ENCODE peak calls at places on chromosomes 1 and 21, in seven cellular contexts. V, J, Z, O, Q, X and Y are unnamed samples. For H3K27me3 and H3K4me1, the result is how much of the 10 kb centered on the place peaks cover.

GRCh38 chr1:170305777-170306299 is 160.1 kb downstream of the NTMT2 start:
- DNase-seq in Q (no peak), Z (no peak), O (peak), J (no peak), X (no peak), V (no peak), Y (no peak)

GRCh38 chr1:235067396-235068154 is 61.1 kb downstream of the TOMM20 start:
- DNase-seq in V (peak), Z (peak), Q (no peak), X (peak), O (peak), J (peak), Y (peak)

GRCh38 chr1:230365723-230366307 is 60.3 kb downstream of the PGBD5 start:
- DNase-seq in O (no peak), Z (no peak), V (no peak), X (no peak), Q (no peak), J (no peak), Y (no peak)

GRCh38 chr1:31154000-31154631 is 85.6 kb downstream of the NKAIN1 start:
- DNase-seq in V (no peak), Q (no peak), J (no peak), X (no peak), O (peak), Z (no peak), Y (no peak)

GRCh38 chr1:86913399-86913895 is 479 bp downstream of the SELENOF start:
- DNase-seq in Z (no peak), O (peak), X (peak), J (no peak), V (peak), Q (no peak), Y (peak)

GRCh38 chr1:43847882-43848281 is 85.7 kb upstream of the ARTN start:
- DNase-seq in Q (no peak), V (no peak), X (no peak), J (no peak), Z (no peak), O (no peak), Y (no peak)

GRCh38 chr21:38277501-38278111 is 20.8 kb downstream of the KCNJ15 start:
- DNase-seq in O (peak), J (no peak), Z (no peak), X (peak), V (peak), Q (no peak), Y (no peak)

GRCh38 chr1:159843459-159843858 is 16.8 kb downstream of the SLAMF8 start:
- DNase-seq in Q (no peak), O (no peak), Z (no peak), J (no peak), X (no peak), V (no peak), Y (no peak)

GRCh38 chr1:175822575-175822974 is 79.2 kb upstream of the TNR start:
- DNase-seq in V (peak), O (peak), Z (no peak), X (peak), Q (no peak), J (no peak), Y (no peak)

GRCh38 chr1:164723296-164723731 is 164.3 kb downstream of the PBX1 start:
- DNase-seq in Z (no peak), X (no peak), J (no peak), O (no peak), V (no peak), Q (no peak), Y (no peak)

GRCh38 chr1:28703629-28704028 is 33.1 kb upstream of the YTHDF2 start:
- DNase-seq in Z (no peak), Q (no peak), X (no peak), O (no peak), V (no peak), J (no peak), Y (no peak)

GRCh38 chr21:38938343-38938742 is 132.6 kb downstream of the ETS2 start:
- DNase-seq in Q (peak), V (peak), X (no peak), J (no peak), O (peak), Z (no peak), Y (no peak)

GRCh38 chr1:75989130-75989529 is 56.9 kb upstream of the ASB17 start:
- DNase-seq in V (no peak), J (no peak), Z (no peak), O (no peak), Q (no peak), X (no peak), Y (no peak)

GRCh38 chr21:23936224-23936623 is 1671.1 kb downstream of the MRPL39 start:
- DNase-seq in Z (no peak), Q (peak), X (peak), V (peak), J (no peak), O (no peak), Y (no peak)

GRCh38 chr1:42639116-42639515 is 19.1 kb upstream of the PPIH start:
- DNase-seq in O (peak), X (peak), Q (no peak), V (peak), J (no peak), Z (no peak), Y (no peak)

GRCh38 chr1:166905930-166906329 is 29.9 kb upstream of the TADA1 start:
- DNase-seq in Q (no peak), X (peak), Z (no peak), V (peak), O (peak), J (no peak), Y (no peak)

GRCh38 chr1:199447906-199448305 is 579.6 kb upstream of the NR5A2 start:
- DNase-seq in J (no peak), O (no peak), V (no peak), Q (no peak), X (peak), Z (no peak), Y (no peak)

GRCh38 chr1:116987256-116987555 is 14.4 kb upstream of the CD101 start:
- DNase-seq in V (no peak), Z (no peak), Q (no peak), X (no peak), O (no peak), J (no peak), Y (peak)

GRCh38 chr1:230306158-230306557 is 120.0 kb downstream of the PGBD5 start:
- DNase-seq in Q (no peak), X (no peak), O (no peak), J (no peak), V (no peak), Z (no peak), Y (no peak)

GRCh38 chr1:221777434-221778072 is 35.7 kb upstream of the DUSP10 start:
- DNase-seq in V (no peak), J (no peak), Q (no peak), X (no peak), O (no peak), Z (no peak), Y (peak)
- H3K27ac ChIP-seq in V (no peak), J (no peak), Q (no peak), X (no peak), O (no peak), Z (no peak), Y (no peak)

GRCh38 chr1:37612186-37612585 is 16.4 kb upstream of the GNL2 start:
- DNase-seq in J (no peak), Q (no peak), X (no peak), Z (no peak), V (no peak), O (no peak), Y (no peak)
- H3K27me3 ChIP-seq in J (under half), Q (under half), X (under half), Z (under half), V (under half), O (under half), Y (under half)

GRCh38 chr1:218421531-218421930 is 76.4 kb downstream of the TGFB2 start:
- DNase-seq in O (peak), Q (no peak), V (no peak), Z (no peak), J (no peak), X (peak), Y (no peak)
- H3K4me1 ChIP-seq in O (under half), Q (under half), V (under half), Z (under half), J (under half), X (under half), Y (under half)

DNA sequence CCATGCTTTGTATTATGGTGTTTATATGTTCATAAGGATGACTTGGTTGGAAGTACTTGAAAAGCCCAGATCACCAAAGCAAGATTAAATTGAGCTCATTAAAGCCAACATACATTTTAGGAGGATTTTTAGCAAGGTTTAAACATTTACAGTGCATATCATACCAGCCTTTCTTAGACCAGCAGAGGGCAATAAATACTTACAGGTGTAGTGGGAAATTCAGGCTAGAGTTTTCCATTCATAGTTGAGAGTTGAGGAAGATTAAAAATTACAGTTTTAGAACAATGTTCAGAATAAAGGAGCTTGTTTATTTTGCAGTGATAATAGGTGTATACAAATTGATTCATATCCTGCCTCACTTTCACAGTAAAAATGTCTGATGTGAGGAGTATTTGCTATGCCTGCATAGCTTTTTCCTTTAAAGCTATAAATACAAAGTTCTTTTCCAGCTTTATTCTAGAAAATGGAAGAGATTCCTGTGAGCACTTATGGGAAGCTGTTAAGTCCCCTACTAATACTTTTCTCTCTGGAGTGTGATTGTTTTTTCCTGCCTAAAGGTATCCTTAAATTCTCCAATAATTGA is 35.3 kb downstream of the DTL start:
- DNase-seq in V (peak), Z (no peak), J (no peak), O (peak), X (peak), Q (peak), Y (peak)
- H3K27ac ChIP-seq in V (no peak), Z (no peak), J (no peak), O (no peak), X (no peak), Q (no peak), Y (no peak)

GRCh38 chr1:119593836-119594235 is 54.2 kb downstream of the ZNF697 start:
- DNase-seq in O (no peak), Q (no peak), J (no peak), V (no peak), X (no peak), Z (no peak), Y (no peak)
- H3K27me3 ChIP-seq in O (under half), Q (under half), J (under half), V (under half), X (under half), Z (under half), Y (under half)

GRCh38 chr1:2209400-2210083 is 15.0 kb upstream of the FAAP20 start:
- DNase-seq in J (peak), O (no peak), V (no peak), X (no peak), Q (no peak), Z (no peak), Y (no peak)
- H3K4me1 ChIP-seq in J (half or more), O (under half), V (half or more), X (half or more), Q (under half), Z (under half), Y (under half)

DNA sequence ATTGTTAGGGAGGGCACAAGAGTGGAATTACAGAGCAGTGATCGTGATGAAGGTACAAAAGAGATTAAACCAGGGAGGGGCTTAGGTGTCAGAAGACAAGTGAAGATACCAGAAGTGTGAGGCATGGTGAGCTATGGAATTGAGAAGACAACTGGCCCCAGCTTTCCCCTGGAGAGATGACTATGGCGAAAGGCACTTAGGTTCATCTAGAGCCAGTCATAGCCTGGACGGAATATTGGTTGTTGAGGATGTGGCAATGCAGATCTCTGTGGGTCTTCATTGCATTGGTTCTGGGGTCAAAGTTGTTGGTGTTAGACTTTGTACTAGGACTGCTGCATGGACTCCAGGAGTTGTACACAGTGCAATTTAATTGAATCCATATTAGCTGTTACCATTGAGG is 115.7 kb downstream of the FASLG start:
- DNase-seq in X (no peak), J (no peak), O (peak), V (no peak), Q (no peak), Z (no peak), Y (no peak)
- H3K27ac ChIP-seq in X (no peak), J (no peak), O (no peak), V (no peak), Q (no peak), Z (no peak), Y (no peak)

GRCh38 chr1:224880593-224881307 is 48.7 kb upstream of the DNAH14 start:
- DNase-seq in X (no peak), Q (no peak), J (no peak), Z (no peak), O (peak), V (no peak), Y (no peak)
- H3K27me3 ChIP-seq in X (under half), Q (under half), J (under half), Z (under half), O (under half), V (under half), Y (under half)

GRCh38 chr1:21317690-21318043 is 27.4 kb upstream of the ECE1 start:
- DNase-seq in J (no peak), Z (no peak), Q (no peak), V (no peak), O (no peak), X (no peak), Y (no peak)

GRCh38 chr1:21318057-21318713 is 27.9 kb upstream of the ECE1 start:
- DNase-seq in Z (no peak), Q (no peak), J (no peak), O (no peak), V (no peak), X (no peak), Y (no peak)

GRCh38 chr1:21314797-21315396 is 24.6 kb upstream of the ECE1 start:
- DNase-seq in O (no peak), Z (no peak), Q (no peak), J (no peak), V (no peak), X (no peak), Y (no peak)

GRCh38 chr1:21318714-21319159 is 28.5 kb upstream of the ECE1 start:
- DNase-seq in Q (no peak), Z (peak), V (peak), J (peak), X (no peak), O (peak), Y (no peak)

DNA sequence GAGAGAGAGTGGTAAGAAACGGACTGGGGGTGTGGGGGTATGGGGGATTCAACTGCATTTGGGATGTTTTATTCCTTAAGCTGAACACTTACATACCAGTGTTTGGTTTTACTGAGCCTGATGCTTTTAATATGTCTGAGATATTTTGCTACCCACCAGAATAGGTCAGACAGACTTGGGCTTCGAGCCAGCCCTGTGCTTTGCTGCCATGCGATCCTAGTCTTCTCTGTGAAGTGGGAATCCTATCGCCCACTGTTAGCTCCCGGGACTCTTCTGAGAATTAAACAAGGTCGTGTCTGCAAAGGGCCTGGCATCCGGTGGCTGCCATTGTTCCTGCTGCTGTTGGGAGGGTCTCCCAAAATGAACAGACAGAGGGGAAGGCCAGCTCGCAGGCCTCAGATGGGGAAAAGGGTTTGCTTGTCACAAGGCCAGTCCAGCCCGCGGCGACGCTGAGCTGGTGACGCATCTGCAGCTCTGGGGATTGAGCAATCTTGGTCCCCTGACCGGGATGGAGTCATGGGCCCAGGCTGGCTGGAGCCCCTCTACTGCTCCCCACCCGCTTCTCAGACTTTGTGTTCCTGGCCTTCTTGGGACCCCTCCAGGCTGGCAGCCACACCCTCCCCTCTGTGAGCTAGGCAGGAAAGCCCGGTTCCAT is 26.9 kb upstream of the ECE1 start:
- DNase-seq in O (peak), Q (no peak), V (peak), X (peak), Z (no peak), J (peak), Y (no peak)
- H3K4me1 ChIP-seq in O (half or more), Q (half or more), V (half or more), X (half or more), Z (under half), J (half or more), Y (under half)